ENCODE peak calls at places on chromosome 14, in five cellular contexts. One of them, this sample, is unnamed.

GRCh38 chr14:26412421-26412820 is 185.4 kb downstream of the NOVA1 start:
- DNase-seq in lung: no peak
- DNase-seq in astrocyte of the spinal cord: no peak
- DNase-seq in CD8-positive, alpha-beta T cell: no peak
- DNase-seq in BJ: no peak
- DNase-seq in this sample: no peak

GRCh38 chr14:64789696-64790095 is 85.5 kb downstream of the PLEKHG3 start:
- DNase-seq in BJ: no peak
- DNase-seq in lung: no peak
- DNase-seq in astrocyte of the spinal cord: no peak
- DNase-seq in CD8-positive, alpha-beta T cell: no peak
- DNase-seq in this sample: no peak

GRCh38 chr14:61596985-61597384 is 98.3 kb upstream of the HIF1A start:
- DNase-seq in lung: no peak
- DNase-seq in BJ: no peak
- DNase-seq in astrocyte of the spinal cord: peak
- DNase-seq in CD8-positive, alpha-beta T cell: no peak
- DNase-seq in this sample: no peak

GRCh38 chr14:89241934-89242670 is 174.9 kb downstream of the FOXN3 start:
- DNase-seq in CD8-positive, alpha-beta T cell: no peak
- DNase-seq in astrocyte of the spinal cord: no peak
- DNase-seq in BJ: no peak
- DNase-seq in lung: no peak
- DNase-seq in this sample: no peak

GRCh38 chr14:74945852-74946658 is 9.3 kb downstream of the PGF start:
- DNase-seq in CD8-positive, alpha-beta T cell: peak
- DNase-seq in astrocyte of the spinal cord: peak
- DNase-seq in BJ: no peak
- DNase-seq in lung: peak
- DNase-seq in this sample: no peak

GRCh38 chr14:54554401-54554800 is 12.5 kb upstream of the SAMD4A start:
- DNase-seq in astrocyte of the spinal cord: no peak
- DNase-seq in CD8-positive, alpha-beta T cell: no peak
- DNase-seq in lung: no peak
- DNase-seq in BJ: no peak
- DNase-seq in this sample: no peak

GRCh38 chr14:69713976-69714716 is 52.8 kb upstream of the SRSF5 start:
- DNase-seq in CD8-positive, alpha-beta T cell: no peak
- DNase-seq in lung: no peak
- DNase-seq in BJ: no peak
- DNase-seq in astrocyte of the spinal cord: no peak
- DNase-seq in this sample: no peak

GRCh38 chr14:103259801-103260628 is 74.0 kb upstream of the EIF5 start:
- DNase-seq in BJ: no peak
- DNase-seq in CD8-positive, alpha-beta T cell: no peak
- DNase-seq in astrocyte of the spinal cord: no peak
- DNase-seq in lung: no peak
- DNase-seq in this sample: no peak

GRCh38 chr14:101733211-101733610 is 28.3 kb upstream of the PPP2R5C start:
- DNase-seq in CD8-positive, alpha-beta T cell: no peak
- DNase-seq in lung: no peak
- DNase-seq in BJ: no peak
- DNase-seq in astrocyte of the spinal cord: peak
- DNase-seq in this sample: peak

GRCh38 chr14:96638041-96638855 is 136.1 kb downstream of the PAPOLA start:
- DNase-seq in lung: peak
- DNase-seq in CD8-positive, alpha-beta T cell: no peak
- DNase-seq in astrocyte of the spinal cord: no peak
- DNase-seq in BJ: no peak
- DNase-seq in this sample: no peak

GRCh38 chr14:88189040-88189839 is 133.8 kb downstream of the KCNK10 start:
- DNase-seq in BJ: peak
- DNase-seq in lung: peak
- DNase-seq in astrocyte of the spinal cord: peak
- DNase-seq in CD8-positive, alpha-beta T cell: no peak
- DNase-seq in this sample: peak

GRCh38 chr14:97057238-97057637 is 260.1 kb downstream of the VRK1 start:
- DNase-seq in lung: no peak
- DNase-seq in BJ: no peak
- DNase-seq in CD8-positive, alpha-beta T cell: no peak
- DNase-seq in astrocyte of the spinal cord: no peak
- DNase-seq in this sample: no peak

GRCh38 chr14:68884031-68885030 is 91.5 kb upstream of the ZFP36L1 start:
- DNase-seq in lung: no peak
- DNase-seq in astrocyte of the spinal cord: peak
- DNase-seq in BJ: peak
- DNase-seq in CD8-positive, alpha-beta T cell: no peak
- DNase-seq in this sample: peak

GRCh38 chr14:103071544-103072251 is 12.3 kb upstream of the LBHD2 start:
- DNase-seq in astrocyte of the spinal cord: no peak
- DNase-seq in lung: no peak
- DNase-seq in CD8-positive, alpha-beta T cell: no peak
- DNase-seq in BJ: no peak
- DNase-seq in this sample: no peak

GRCh38 chr14:49464885-49465284 is 121.3 kb downstream of the RPS29 start:
- DNase-seq in BJ: no peak
- DNase-seq in CD8-positive, alpha-beta T cell: no peak
- DNase-seq in lung: no peak
- DNase-seq in astrocyte of the spinal cord: no peak
- DNase-seq in this sample: no peak
- TF ChIP-seq CTCF in BJ: no peak
- TF ChIP-seq CTCF in CD8-positive, alpha-beta T cell: no peak
- TF ChIP-seq CTCF in lung: no peak
- TF ChIP-seq CTCF in astrocyte of the spinal cord: peak
- TF ChIP-seq CTCF in this sample: peak

GRCh38 chr14:60163741-60164140 is 1.5 kb downstream of the DHRS7 start:
- DNase-seq in CD8-positive, alpha-beta T cell: no peak
- DNase-seq in BJ: no peak
- DNase-seq in lung: no peak
- DNase-seq in astrocyte of the spinal cord: no peak
- DNase-seq in this sample: no peak
- H3K4me3 ChIP-seq in CD8-positive, alpha-beta T cell: no peak
- H3K4me3 ChIP-seq in BJ: peak
- H3K4me3 ChIP-seq in lung: no peak
- H3K4me3 ChIP-seq in astrocyte of the spinal cord: peak
- H3K4me3 ChIP-seq in this sample: peak

GRCh38 chr14:41825622-41826021 is 218.9 kb downstream of the LRFN5 start:
- DNase-seq in BJ: no peak
- DNase-seq in CD8-positive, alpha-beta T cell: no peak
- DNase-seq in astrocyte of the spinal cord: no peak
- DNase-seq in lung: no peak
- DNase-seq in this sample: no peak

GRCh38 chr14:41824441-41824840 is 217.8 kb downstream of the LRFN5 start:
- DNase-seq in CD8-positive, alpha-beta T cell: no peak
- DNase-seq in lung: no peak
- DNase-seq in astrocyte of the spinal cord: no peak
- DNase-seq in BJ: no peak
- DNase-seq in this sample: no peak
- TF ChIP-seq CTCF in CD8-positive, alpha-beta T cell: no peak
- TF ChIP-seq CTCF in lung: no peak
- TF ChIP-seq CTCF in astrocyte of the spinal cord: peak
- TF ChIP-seq CTCF in BJ: no peak
- TF ChIP-seq CTCF in this sample: no peak

GRCh38 chr14:100727565-100728240 is 1.0 kb downstream of the DLK1 start:
- DNase-seq in lung: no peak
- DNase-seq in BJ: no peak
- DNase-seq in CD8-positive, alpha-beta T cell: no peak
- DNase-seq in astrocyte of the spinal cord: no peak
- DNase-seq in this sample: no peak

GRCh38 chr14:100725587-100726387 is 905 bp upstream of the DLK1 start:
- DNase-seq in BJ: no peak
- DNase-seq in CD8-positive, alpha-beta T cell: no peak
- DNase-seq in astrocyte of the spinal cord: no peak
- DNase-seq in lung: no peak
- DNase-seq in this sample: no peak

GRCh38 chr14:100724061-100724460 is 2.6 kb upstream of the DLK1 start:
- DNase-seq in astrocyte of the spinal cord: no peak
- DNase-seq in lung: no peak
- DNase-seq in CD8-positive, alpha-beta T cell: no peak
- DNase-seq in BJ: no peak
- DNase-seq in this sample: no peak

GRCh38 chr14:100726812-100727564 is at the start of gene DLK1:
- DNase-seq in astrocyte of the spinal cord: no peak
- DNase-seq in lung: no peak
- DNase-seq in CD8-positive, alpha-beta T cell: no peak
- DNase-seq in BJ: no peak
- DNase-seq in this sample: no peak

DNA sequence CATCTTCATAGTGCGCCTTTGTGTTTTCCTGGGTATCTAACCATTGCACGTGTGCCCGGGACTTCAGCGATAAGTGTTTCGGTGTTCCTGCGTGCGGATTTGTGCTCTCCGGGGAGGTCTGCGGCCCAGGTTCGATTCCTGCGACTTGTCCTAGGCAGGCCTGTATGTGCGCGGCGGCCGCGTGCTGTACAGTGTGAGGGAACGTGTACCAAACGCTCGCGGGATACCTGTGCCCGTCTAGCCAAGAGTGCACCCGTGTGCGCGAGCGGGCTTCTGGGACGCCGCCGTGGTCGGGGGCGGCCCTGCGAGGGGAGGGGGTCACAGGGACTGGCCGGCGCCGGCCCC is 253 bp upstream of the DLK1 start:
- DNase-seq in BJ: no peak
- DNase-seq in astrocyte of the spinal cord: no peak
- DNase-seq in CD8-positive, alpha-beta T cell: no peak
- DNase-seq in lung: no peak
- DNase-seq in this sample: no peak
- H3K4me3 ChIP-seq in BJ: no peak
- H3K4me3 ChIP-seq in astrocyte of the spinal cord: no peak
- H3K4me3 ChIP-seq in CD8-positive, alpha-beta T cell: no peak
- H3K4me3 ChIP-seq in lung: no peak
- H3K4me3 ChIP-seq in this sample: no peak

DNA sequence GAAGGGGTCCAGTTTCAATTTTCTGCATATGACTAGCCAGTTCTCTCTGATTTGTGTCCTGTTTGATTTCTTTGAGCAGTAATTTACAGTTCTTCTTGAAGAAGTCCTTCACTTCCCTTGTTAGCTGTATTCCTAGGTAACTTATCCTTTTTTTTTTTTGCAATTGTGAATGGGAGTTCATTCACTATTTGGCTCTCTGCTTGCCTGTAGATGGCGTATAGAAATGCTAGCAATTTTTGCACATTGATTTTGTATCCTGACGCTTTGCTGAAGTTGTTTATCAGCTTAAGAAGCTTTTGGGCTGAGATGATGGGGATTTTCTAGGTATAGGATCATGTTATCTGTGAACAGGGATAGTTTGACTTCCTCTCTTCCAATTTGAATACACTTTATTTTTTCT is 77.6 kb upstream of the NID2 start:
- DNase-seq in astrocyte of the spinal cord: no peak
- DNase-seq in CD8-positive, alpha-beta T cell: no peak
- DNase-seq in lung: no peak
- DNase-seq in BJ: no peak
- DNase-seq in this sample: no peak
- TF ChIP-seq CTCF in astrocyte of the spinal cord: peak
- TF ChIP-seq CTCF in CD8-positive, alpha-beta T cell: no peak
- TF ChIP-seq CTCF in lung: no peak
- TF ChIP-seq CTCF in BJ: peak
- TF ChIP-seq CTCF in this sample: no peak

DNA sequence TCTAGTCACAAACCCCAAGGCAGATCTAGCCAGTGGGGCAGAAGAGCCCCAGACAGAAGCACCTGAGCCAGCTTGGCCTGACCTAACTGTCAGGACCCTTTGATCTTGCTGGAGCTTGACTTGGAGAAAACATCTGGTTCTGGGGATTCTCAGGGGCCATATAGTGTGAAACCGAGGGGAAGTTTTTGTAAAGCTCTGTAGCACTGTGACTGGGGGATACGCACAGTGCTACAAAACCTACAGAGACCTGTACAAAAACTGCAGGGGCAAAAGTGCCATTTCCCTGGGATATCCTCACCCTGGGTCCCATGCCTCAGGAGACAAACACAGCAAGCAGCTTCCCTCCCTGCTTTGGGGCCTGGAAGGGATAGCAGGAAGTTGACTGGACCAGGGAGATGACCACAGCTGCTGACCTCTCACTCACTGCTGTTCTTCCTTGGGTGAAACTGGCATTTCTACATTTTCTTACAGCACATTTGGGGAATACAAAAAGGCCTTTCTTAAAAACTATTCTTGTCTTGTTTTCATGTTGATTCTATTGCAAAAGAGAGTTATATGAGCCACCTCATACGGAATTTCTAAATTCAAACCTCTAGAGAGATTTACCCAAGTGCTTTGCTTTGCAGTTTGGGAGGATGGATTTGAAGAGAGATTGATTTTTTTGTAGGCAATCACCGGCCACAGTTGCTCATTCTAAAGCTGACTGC is 140.0 kb downstream of the DAD1 start:
- DNase-seq in CD8-positive, alpha-beta T cell: no peak
- DNase-seq in astrocyte of the spinal cord: peak
- DNase-seq in BJ: no peak
- DNase-seq in lung: no peak
- DNase-seq in this sample: no peak
- H3K4me3 ChIP-seq in CD8-positive, alpha-beta T cell: no peak
- H3K4me3 ChIP-seq in astrocyte of the spinal cord: no peak
- H3K4me3 ChIP-seq in BJ: no peak
- H3K4me3 ChIP-seq in lung: no peak
- H3K4me3 ChIP-seq in this sample: no peak

GRCh38 chr14:95536036-95536577 is 1.3 kb downstream of the GLRX5 start:
- DNase-seq in BJ: no peak
- DNase-seq in CD8-positive, alpha-beta T cell: no peak
- DNase-seq in lung: no peak
- DNase-seq in astrocyte of the spinal cord: no peak
- DNase-seq in this sample: no peak

GRCh38 chr14:95533391-95533821 is 1.4 kb upstream of the GLRX5 start:
- DNase-seq in astrocyte of the spinal cord: peak
- DNase-seq in lung: no peak
- DNase-seq in BJ: no peak
- DNase-seq in CD8-positive, alpha-beta T cell: no peak
- DNase-seq in this sample: no peak

GRCh38 chr14:95535226-95536021 is 574 bp downstream of the GLRX5 start:
- DNase-seq in BJ: no peak
- DNase-seq in lung: no peak
- DNase-seq in astrocyte of the spinal cord: no peak
- DNase-seq in CD8-positive, alpha-beta T cell: no peak
- DNase-seq in this sample: no peak

GRCh38 chr14:95533822-95534221 is 1.0 kb upstream of the GLRX5 start:
- DNase-seq in astrocyte of the spinal cord: no peak
- DNase-seq in CD8-positive, alpha-beta T cell: no peak
- DNase-seq in lung: no peak
- DNase-seq in BJ: no peak
- DNase-seq in this sample: no peak

GRCh38 chr14:95534299-95535225 is at the start of gene GLRX5:
- DNase-seq in CD8-positive, alpha-beta T cell: peak
- DNase-seq in lung: peak
- DNase-seq in astrocyte of the spinal cord: peak
- DNase-seq in BJ: peak
- DNase-seq in this sample: peak
- TF ChIP-seq CTCF in CD8-positive, alpha-beta T cell: no peak
- TF ChIP-seq CTCF in lung: no peak
- TF ChIP-seq CTCF in astrocyte of the spinal cord: no peak
- TF ChIP-seq CTCF in BJ: no peak
- TF ChIP-seq CTCF in this sample: no peak

DNA sequence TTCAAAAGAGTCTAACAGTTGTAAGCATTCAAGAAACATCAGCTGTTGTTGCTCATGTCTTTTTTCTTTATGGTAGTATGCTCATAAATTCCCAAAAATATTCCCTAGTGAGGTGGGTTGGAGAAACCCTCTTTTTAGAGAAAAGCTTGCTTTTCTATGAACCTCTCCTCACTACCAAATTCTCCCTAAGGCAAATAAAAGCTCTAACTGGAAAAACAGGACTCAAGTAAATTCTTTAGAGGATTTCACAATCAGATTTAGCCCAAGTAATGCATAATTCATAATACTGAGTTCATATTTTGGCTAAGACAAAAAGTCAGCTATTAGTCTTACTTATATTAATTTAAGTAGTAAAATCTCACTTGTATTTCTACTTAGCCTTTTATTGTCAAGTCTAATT is 59.1 kb downstream of the DIO2 start:
- DNase-seq in BJ: no peak
- DNase-seq in lung: no peak
- DNase-seq in astrocyte of the spinal cord: no peak
- DNase-seq in CD8-positive, alpha-beta T cell: no peak
- DNase-seq in this sample: no peak
- H3K4me3 ChIP-seq in BJ: no peak
- H3K4me3 ChIP-seq in lung: no peak
- H3K4me3 ChIP-seq in astrocyte of the spinal cord: no peak
- H3K4me3 ChIP-seq in CD8-positive, alpha-beta T cell: no peak
- H3K4me3 ChIP-seq in this sample: no peak